ENCODE peak calls at places on chromosomes 5 and 9, in six cellular contexts. A, W, Z, F, L and G are unnamed samples.

GRCh38 chr5:53246042-53246836 is 136.7 kb upstream of the MOCS2 start:
- DNase-seq in A (peak), W (no peak), Z (no peak), F (peak), L (peak), G (peak)

GRCh38 chr9:84808416-84808815 is 138.9 kb downstream of the NTRK2 start:
- DNase-seq in A (no peak), W (no peak), Z (no peak), F (no peak), L (no peak), G (peak)

GRCh38 chr5:40383719-40384651 is 295.7 kb upstream of the PTGER4 start:
- DNase-seq in A (peak), W (no peak), Z (no peak), F (peak), L (peak), G (peak)

GRCh38 chr5:92687793-92688467 is 893.1 kb downstream of the NR2F1-AS1 start:
- DNase-seq in A (peak), W (no peak), Z (peak), F (peak), L (peak), G (peak)

GRCh38 chr5:15995206-15996052 is 184.2 kb downstream of the MARCHF11 start:
- DNase-seq in A (peak), W (peak), Z (no peak), F (peak), L (peak), G (peak)

GRCh38 chr5:96236051-96236450 is 197.0 kb downstream of the PCSK1 start:
- DNase-seq in A (no peak), W (no peak), Z (no peak), F (peak), L (no peak), G (no peak)

GRCh38 chr5:38738898-38739743 is 106.7 kb upstream of the OSMR start:
- DNase-seq in A (peak), W (no peak), Z (no peak), F (no peak), L (no peak), G (peak)

GRCh38 chr5:150066436-150066835 is 19.9 kb downstream of the CSF1R start:
- DNase-seq in A (no peak), W (no peak), Z (no peak), F (no peak), L (no peak), G (no peak)

GRCh38 chr5:758698-759053 is 25.9 kb downstream of the ZDHHC11B start:
- DNase-seq in A (no peak), W (no peak), Z (no peak), F (no peak), L (no peak), G (no peak)
- H3K4me3 ChIP-seq in A (no peak), W (no peak), Z (no peak), F (no peak), L (no peak), G (no peak)

GRCh38 chr5:141382469-141383294 is at the start of gene PCDHGA7:
- DNase-seq in A (peak), W (no peak), Z (no peak), F (peak), L (peak), G (peak)
- TF ChIP-seq CTCF in A (peak), W (no peak), Z (no peak), F (peak), L (peak), G (peak)

GRCh38 chr5:141326088-141326854 is 4.0 kb upstream of the PCDHGA1 start:
- DNase-seq in A (peak), W (no peak), Z (no peak), F (peak), L (peak), G (peak)
- H3K4me3 ChIP-seq in A (peak), W (peak), Z (no peak), F (peak), L (peak), G (peak)

DNA sequence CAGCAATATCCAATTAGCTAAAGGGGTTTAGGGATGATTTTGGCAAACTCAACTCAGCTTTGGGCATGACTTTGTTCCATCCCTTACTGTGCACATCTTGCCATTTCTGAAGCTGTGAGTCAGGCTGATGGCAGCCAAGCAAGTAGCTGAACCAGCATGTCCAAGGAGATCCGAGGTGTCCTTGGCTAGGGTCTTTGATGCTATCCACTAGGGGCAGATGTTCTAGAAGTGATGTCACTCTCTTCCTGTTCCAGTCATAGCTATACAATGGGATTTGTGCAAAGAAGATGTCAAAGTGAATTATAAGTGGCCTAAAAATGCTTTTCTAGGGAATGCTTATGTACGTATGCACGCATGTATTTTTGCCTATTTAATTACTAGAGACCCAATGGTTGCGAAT is 160.8 kb upstream of the PAPPA start:
- DNase-seq in A (peak), W (no peak), Z (no peak), F (peak), L (peak), G (peak)
- TF ChIP-seq CTCF in A (peak), W (no peak), Z (peak), F (peak), L (peak), G (no peak)

GRCh38 chr5:35859101-35859661 is 2.5 kb downstream of the IL7R start:
- DNase-seq in A (peak), W (no peak), Z (no peak), F (peak), L (peak), G (no peak)
- H3K4me3 ChIP-seq in A (no peak), W (no peak), Z (no peak), F (no peak), L (peak), G (no peak)

GRCh38 chr9:135673941-135674340 is 10.8 kb downstream of the LCN9 start:
- DNase-seq in A (no peak), W (no peak), Z (no peak), F (no peak), L (no peak), G (no peak)

GRCh38 chr9:135669616-135670285 is 6.6 kb downstream of the LCN9 start:
- DNase-seq in A (no peak), W (no peak), Z (no peak), F (no peak), L (no peak), G (no peak)

GRCh38 chr9:135674977-135675376 is 11.9 kb downstream of the LCN9 start:
- DNase-seq in A (no peak), W (no peak), Z (no peak), F (no peak), L (no peak), G (no peak)

GRCh38 chr9:135670721-135671590 is 7.8 kb downstream of the LCN9 start:
- DNase-seq in A (no peak), W (no peak), Z (no peak), F (no peak), L (no peak), G (no peak)

GRCh38 chr9:135671591-135672041 is 8.5 kb downstream of the LCN9 start:
- DNase-seq in A (no peak), W (no peak), Z (no peak), F (no peak), L (no peak), G (no peak)
- TF ChIP-seq CTCF in A (no peak), W (no peak), Z (peak), F (no peak), L (no peak), G (no peak)